ENCODE peak calls at places on chromosome 6, in eight cellular contexts. N is natural killer cell; A is HTR-8/SVneo; S is stimulated activated CD4-positive, alpha-beta T cell treated with anti-CD3 and anti-CD28 coated beads, Interleukin-4, amount 100 ng/mL, for 24 hours; D is lower lobe of right lung; R is effector memory CD8-positive, alpha-beta T cell; G is BJ; P is RPMI7951. L is an unnamed sample.

GRCh38 chr6:42239736-42240375 is 22.2 kb upstream of the MRPS10 start:
- DNase-seq in N (no peak), A (no peak), S (no peak), D (no peak), R (no peak), G (no peak), P (peak; percentile 63), L (no peak)

GRCh38 chr6:166504100-166504499 is 82.4 kb downstream of the RAMACL start:
- DNase-seq in N (no peak), A (no peak), S (no peak), D (no peak), R (no peak), G (no peak), P (no peak), L (no peak)

GRCh38 chr6:21730533-21730932 is 137.0 kb downstream of the SOX4 start:
- DNase-seq in N (no peak), A (no peak), S (no peak), D (no peak), R (no peak), G (no peak), P (no peak), L (no peak)

GRCh38 chr6:106247293-106247692 is 78.3 kb downstream of the ATG5 start:
- DNase-seq in N (no peak), A (no peak), S (no peak), D (no peak), R (no peak), G (no peak), P (no peak), L (no peak)

GRCh38 chr6:165439928-165440554 is 130.6 kb upstream of the C6orf118 start:
- DNase-seq in N (no peak), A (peak; percentile 5), S (no peak), D (no peak), R (no peak), G (no peak), P (peak; percentile 43), L (peak; percentile 59)

GRCh38 chr6:5295612-5296011 is 34.3 kb downstream of the FARS2 start:
- DNase-seq in N (no peak), A (no peak), S (no peak), D (no peak), R (no peak), G (no peak), P (no peak), L (no peak)

GRCh38 chr6:160060221-160060620 is 61.4 kb upstream of the SLC22A1 start:
- DNase-seq in N (no peak), A (no peak), S (no peak), D (no peak), R (no peak), G (no peak), P (no peak), L (no peak)

GRCh38 chr6:7750183-7750582 is 24.3 kb downstream of the BMP6 start:
- DNase-seq in N (no peak), A (no peak), S (no peak), D (no peak), R (no peak), G (no peak), P (no peak), L (no peak)

GRCh38 chr6:34680802-34681515 is 15.6 kb downstream of the ILRUN start:
- DNase-seq in N (no peak), A (peak; percentile 50), S (no peak), D (no peak), R (no peak), G (no peak), P (peak; percentile 35), L (no peak)

GRCh38 chr6:130189691-130190459 is 32.9 kb downstream of the SAMD3 start:
- DNase-seq in N (no peak), A (no peak), S (no peak), D (no peak), R (no peak), G (no peak), P (no peak), L (no peak)

GRCh38 chr6:5191222-5191621 is 69.5 kb downstream of the LYRM4 start:
- DNase-seq in N (no peak), A (no peak), S (no peak), D (no peak), R (no peak), G (no peak), P (no peak), L (no peak)

GRCh38 chr6:122400121-122400450 is 634 bp downstream of the HSF2 start:
- DNase-seq in N (no peak), A (no peak), S (no peak), D (no peak), R (no peak), G (no peak), P (peak; percentile 19), L (no peak)

GRCh38 chr6:109865968-109866367 is 112.1 kb upstream of the GPR6 start:
- DNase-seq in N (no peak), A (no peak), S (no peak), D (no peak), R (no peak), G (no peak), P (no peak), L (no peak)

GRCh38 chr6:128070406-128070805 is 169.5 kb upstream of the THEMIS start:
- DNase-seq in N (no peak), A (peak; percentile 1), S (no peak), D (no peak), R (no peak), G (no peak), P (no peak), L (peak; percentile 28)